ENCODE peak calls at places on chromosomes 3 and 15, in ten cellular contexts. One of them, this sample, is unnamed.

GRCh38 chr15:60407406-60407805 is 9.6 kb upstream of the ANXA2 start:
- DNase-seq in neural crest cell: no peak
- DNase-seq in GM12865: no peak
- DNase-seq in fibroblast of lung: peak; percentile 94
- DNase-seq in mesothelial cell of epicardium: no peak
- DNase-seq in GM13977: no peak
- DNase-seq in CD8-positive, alpha-beta T cell: no peak
- DNase-seq in B cell: no peak
- DNase-seq in GM06990: no peak
- DNase-seq in dorsolateral prefrontal cortex: no peak
- DNase-seq in this sample: no peak

GRCh38 chr3:13110678-13111116 is 37.5 kb upstream of the IQSEC1 start:
- DNase-seq in neural crest cell: no peak
- DNase-seq in GM12865: peak; percentile 87
- DNase-seq in fibroblast of lung: no peak
- DNase-seq in mesothelial cell of epicardium: no peak
- DNase-seq in GM13977: peak; percentile 85
- DNase-seq in CD8-positive, alpha-beta T cell: peak; percentile 76
- DNase-seq in B cell: peak; percentile 93
- DNase-seq in GM06990: peak; percentile 69
- DNase-seq in dorsolateral prefrontal cortex: no peak
- DNase-seq in this sample: peak; percentile 85

GRCh38 chr3:61522629-61523028 is 38.7 kb upstream of the PTPRG start:
- DNase-seq in neural crest cell: no peak
- DNase-seq in GM12865: no peak
- DNase-seq in fibroblast of lung: no peak
- DNase-seq in mesothelial cell of epicardium: no peak
- DNase-seq in GM13977: no peak
- DNase-seq in CD8-positive, alpha-beta T cell: no peak
- DNase-seq in B cell: no peak
- DNase-seq in GM06990: no peak
- DNase-seq in dorsolateral prefrontal cortex: no peak
- DNase-seq in this sample: no peak

GRCh38 chr3:191330309-191330712 is at the start of gene UTS2B:
- DNase-seq in neural crest cell: peak; percentile 2
- DNase-seq in GM12865: peak; percentile 34
- DNase-seq in fibroblast of lung: peak; percentile 91
- DNase-seq in mesothelial cell of epicardium: no peak
- DNase-seq in GM13977: no peak
- DNase-seq in CD8-positive, alpha-beta T cell: no peak
- DNase-seq in B cell: no peak
- DNase-seq in GM06990: peak; percentile 19
- DNase-seq in dorsolateral prefrontal cortex: no peak
- DNase-seq in this sample: no peak

GRCh38 chr3:64489361-64490044 is 198.3 kb downstream of the ADAMTS9 start:
- DNase-seq in neural crest cell: peak; percentile 72
- DNase-seq in GM12865: no peak
- DNase-seq in fibroblast of lung: peak; percentile 22
- DNase-seq in mesothelial cell of epicardium: peak; percentile 59
- DNase-seq in GM13977: no peak
- DNase-seq in CD8-positive, alpha-beta T cell: no peak
- DNase-seq in B cell: no peak
- DNase-seq in GM06990: no peak
- DNase-seq in dorsolateral prefrontal cortex: no peak
- DNase-seq in this sample: no peak

GRCh38 chr3:23665741-23666140 is 140.0 kb upstream of the UBE2E1 start:
- DNase-seq in neural crest cell: no peak
- DNase-seq in GM12865: no peak
- DNase-seq in fibroblast of lung: no peak
- DNase-seq in mesothelial cell of epicardium: no peak
- DNase-seq in GM13977: no peak
- DNase-seq in CD8-positive, alpha-beta T cell: no peak
- DNase-seq in B cell: no peak
- DNase-seq in GM06990: no peak
- DNase-seq in dorsolateral prefrontal cortex: no peak
- DNase-seq in this sample: no peak

GRCh38 chr3:146912233-146913015 is 307.3 kb upstream of the PLSCR5 start:
- DNase-seq in neural crest cell: no peak
- DNase-seq in GM12865: no peak
- DNase-seq in fibroblast of lung: peak; percentile 46
- DNase-seq in mesothelial cell of epicardium: no peak
- DNase-seq in GM13977: no peak
- DNase-seq in CD8-positive, alpha-beta T cell: no peak
- DNase-seq in B cell: no peak
- DNase-seq in GM06990: no peak
- DNase-seq in dorsolateral prefrontal cortex: no peak
- DNase-seq in this sample: no peak

GRCh38 chr3:139538733-139539132 is 809 bp downstream of the RBP1 start:
- DNase-seq in neural crest cell: no peak
- DNase-seq in GM12865: no peak
- DNase-seq in fibroblast of lung: peak; percentile 84
- DNase-seq in mesothelial cell of epicardium: peak; percentile 51
- DNase-seq in GM13977: no peak
- DNase-seq in CD8-positive, alpha-beta T cell: no peak
- DNase-seq in B cell: no peak
- DNase-seq in GM06990: no peak
- DNase-seq in dorsolateral prefrontal cortex: peak; percentile 28
- DNase-seq in this sample: no peak

GRCh38 chr3:7518471-7518870 is 657.6 kb downstream of the GRM7 start:
- DNase-seq in neural crest cell: no peak
- DNase-seq in GM12865: no peak
- DNase-seq in fibroblast of lung: peak; percentile 41
- DNase-seq in mesothelial cell of epicardium: no peak
- DNase-seq in GM13977: no peak
- DNase-seq in CD8-positive, alpha-beta T cell: no peak
- DNase-seq in B cell: no peak
- DNase-seq in GM06990: no peak
- DNase-seq in dorsolateral prefrontal cortex: no peak
- DNase-seq in this sample: no peak

GRCh38 chr3:150242220-150242938 is 165.7 kb upstream of the TSC22D2 start:
- DNase-seq in neural crest cell: no peak
- DNase-seq in GM12865: no peak
- DNase-seq in fibroblast of lung: peak; percentile 84
- DNase-seq in mesothelial cell of epicardium: no peak
- DNase-seq in GM13977: no peak
- DNase-seq in CD8-positive, alpha-beta T cell: no peak
- DNase-seq in B cell: no peak
- DNase-seq in GM06990: no peak
- DNase-seq in dorsolateral prefrontal cortex: no peak
- DNase-seq in this sample: no peak

GRCh38 chr3:66220066-66220465 is 735 bp upstream of the SLC25A26 start:
- DNase-seq in neural crest cell: no peak
- DNase-seq in GM12865: no peak
- DNase-seq in fibroblast of lung: no peak
- DNase-seq in mesothelial cell of epicardium: no peak
- DNase-seq in GM13977: no peak
- DNase-seq in CD8-positive, alpha-beta T cell: no peak
- DNase-seq in B cell: peak; percentile 6
- DNase-seq in GM06990: no peak
- DNase-seq in dorsolateral prefrontal cortex: no peak
- DNase-seq in this sample: no peak

GRCh38 chr3:27485853-27486252 is 1.7 kb upstream of the SLC4A7 start:
- DNase-seq in neural crest cell: no peak
- DNase-seq in GM12865: no peak
- DNase-seq in fibroblast of lung: peak; percentile 35
- DNase-seq in mesothelial cell of epicardium: no peak
- DNase-seq in GM13977: no peak
- DNase-seq in CD8-positive, alpha-beta T cell: no peak
- DNase-seq in B cell: no peak
- DNase-seq in GM06990: no peak
- DNase-seq in dorsolateral prefrontal cortex: no peak
- DNase-seq in this sample: no peak

GRCh38 chr3:61218508-61218907 is 32.7 kb downstream of the FHIT start:
- DNase-seq in neural crest cell: no peak
- DNase-seq in GM12865: no peak
- DNase-seq in fibroblast of lung: no peak
- DNase-seq in mesothelial cell of epicardium: no peak
- DNase-seq in GM13977: no peak
- DNase-seq in CD8-positive, alpha-beta T cell: no peak
- DNase-seq in B cell: no peak
- DNase-seq in GM06990: no peak
- DNase-seq in dorsolateral prefrontal cortex: no peak
- DNase-seq in this sample: no peak

GRCh38 chr3:20111836-20112235 is 71.6 kb downstream of the KAT2B start:
- DNase-seq in neural crest cell: no peak
- DNase-seq in GM12865: no peak
- DNase-seq in fibroblast of lung: peak; percentile 66
- DNase-seq in mesothelial cell of epicardium: no peak
- DNase-seq in GM13977: no peak
- DNase-seq in CD8-positive, alpha-beta T cell: no peak
- DNase-seq in B cell: no peak
- DNase-seq in GM06990: no peak
- DNase-seq in dorsolateral prefrontal cortex: no peak
- DNase-seq in this sample: no peak

GRCh38 chr3:62502315-62503300 is 129.3 kb upstream of the FEZF2 start:
- DNase-seq in neural crest cell: no peak
- DNase-seq in GM12865: no peak
- DNase-seq in fibroblast of lung: no peak
- DNase-seq in mesothelial cell of epicardium: no peak
- DNase-seq in GM13977: no peak
- DNase-seq in CD8-positive, alpha-beta T cell: no peak
- DNase-seq in B cell: no peak
- DNase-seq in GM06990: peak; percentile 4
- DNase-seq in dorsolateral prefrontal cortex: no peak
- DNase-seq in this sample: no peak

GRCh38 chr15:98948456-98948855 is 59.1 kb downstream of the PGPEP1L start:
- DNase-seq in neural crest cell: no peak
- DNase-seq in GM12865: no peak
- DNase-seq in fibroblast of lung: no peak
- DNase-seq in mesothelial cell of epicardium: no peak
- DNase-seq in GM13977: no peak
- DNase-seq in CD8-positive, alpha-beta T cell: no peak
- DNase-seq in B cell: no peak
- DNase-seq in GM06990: no peak
- DNase-seq in dorsolateral prefrontal cortex: no peak
- DNase-seq in this sample: no peak
- TF ChIP-seq CTCF in neural crest cell: no peak
- TF ChIP-seq CTCF in GM12865: no peak
- TF ChIP-seq CTCF in fibroblast of lung: no peak
- TF ChIP-seq CTCF in mesothelial cell of epicardium: no peak
- TF ChIP-seq CTCF in GM13977: no peak
- TF ChIP-seq CTCF in CD8-positive, alpha-beta T cell: no peak
- TF ChIP-seq CTCF in B cell: no peak
- TF ChIP-seq CTCF in GM06990: no peak
- TF ChIP-seq CTCF in dorsolateral prefrontal cortex: no peak
- TF ChIP-seq CTCF in this sample: no peak

DNA sequence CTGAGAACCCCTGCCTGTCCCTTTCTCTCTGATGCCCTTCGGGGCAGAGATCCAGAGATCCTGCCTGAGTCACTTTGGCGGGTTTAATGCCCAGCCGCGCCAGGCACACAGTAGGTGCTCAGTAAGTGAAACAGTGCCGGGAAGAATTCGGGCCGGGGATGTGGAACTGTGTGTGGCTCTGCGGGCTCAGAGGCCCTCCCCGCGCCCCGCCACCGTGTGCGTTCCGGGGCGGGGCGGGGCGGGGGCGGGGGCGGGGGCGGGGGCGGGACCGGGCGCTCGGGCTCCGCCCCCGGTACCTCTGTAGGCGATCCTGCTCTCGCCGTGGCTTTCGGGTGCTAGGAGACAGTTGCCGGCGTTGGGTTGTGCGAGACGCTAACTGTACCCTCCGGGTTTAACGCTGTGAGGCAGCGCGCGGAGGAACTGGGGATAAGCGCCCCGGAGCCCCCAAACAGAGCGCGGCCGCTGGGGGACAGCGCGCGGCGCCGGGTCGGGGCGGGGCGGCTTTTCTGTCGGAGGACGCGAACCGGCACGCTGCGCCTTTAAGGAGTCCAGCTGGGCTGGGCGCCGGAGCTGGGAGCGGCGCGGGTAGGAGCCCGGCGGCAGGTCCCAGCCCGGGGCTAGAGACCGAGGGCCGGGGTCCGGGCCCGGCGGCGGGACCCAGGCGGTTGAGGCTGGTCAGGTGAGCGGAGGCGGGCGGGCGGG is at the start of gene ABHD6:
- DNase-seq in neural crest cell: peak; percentile 82
- DNase-seq in GM12865: peak; percentile 81
- DNase-seq in fibroblast of lung: peak; percentile 72
- DNase-seq in mesothelial cell of epicardium: peak; percentile 85
- DNase-seq in GM13977: peak; percentile 94
- DNase-seq in CD8-positive, alpha-beta T cell: peak; percentile 73
- DNase-seq in B cell: peak; percentile 89
- DNase-seq in GM06990: peak; percentile 87
- DNase-seq in dorsolateral prefrontal cortex: peak; percentile 68
- DNase-seq in this sample: peak; percentile 58
- TF ChIP-seq CTCF in neural crest cell: peak; percentile 38
- TF ChIP-seq CTCF in GM12865: peak; percentile 17
- TF ChIP-seq CTCF in fibroblast of lung: peak; percentile 3
- TF ChIP-seq CTCF in mesothelial cell of epicardium: no peak
- TF ChIP-seq CTCF in GM13977: peak; percentile 71
- TF ChIP-seq CTCF in CD8-positive, alpha-beta T cell: no peak
- TF ChIP-seq CTCF in B cell: peak; percentile 15
- TF ChIP-seq CTCF in GM06990: peak; percentile 22
- TF ChIP-seq CTCF in dorsolateral prefrontal cortex: peak; percentile 85
- TF ChIP-seq CTCF in this sample: peak; percentile 48

GRCh38 chr3:188976407-188976806 is 195.4 kb upstream of the TPRG1 start:
- DNase-seq in neural crest cell: no peak
- DNase-seq in GM12865: no peak
- DNase-seq in fibroblast of lung: no peak
- DNase-seq in mesothelial cell of epicardium: no peak
- DNase-seq in GM13977: no peak
- DNase-seq in CD8-positive, alpha-beta T cell: no peak
- DNase-seq in B cell: no peak
- DNase-seq in GM06990: no peak
- DNase-seq in dorsolateral prefrontal cortex: no peak
- DNase-seq in this sample: no peak
- TF ChIP-seq CTCF in neural crest cell: no peak
- TF ChIP-seq CTCF in GM12865: no peak
- TF ChIP-seq CTCF in fibroblast of lung: no peak
- TF ChIP-seq CTCF in mesothelial cell of epicardium: no peak
- TF ChIP-seq CTCF in GM13977: no peak
- TF ChIP-seq CTCF in CD8-positive, alpha-beta T cell: no peak
- TF ChIP-seq CTCF in B cell: no peak
- TF ChIP-seq CTCF in GM06990: no peak
- TF ChIP-seq CTCF in dorsolateral prefrontal cortex: no peak
- TF ChIP-seq CTCF in this sample: no peak

DNA sequence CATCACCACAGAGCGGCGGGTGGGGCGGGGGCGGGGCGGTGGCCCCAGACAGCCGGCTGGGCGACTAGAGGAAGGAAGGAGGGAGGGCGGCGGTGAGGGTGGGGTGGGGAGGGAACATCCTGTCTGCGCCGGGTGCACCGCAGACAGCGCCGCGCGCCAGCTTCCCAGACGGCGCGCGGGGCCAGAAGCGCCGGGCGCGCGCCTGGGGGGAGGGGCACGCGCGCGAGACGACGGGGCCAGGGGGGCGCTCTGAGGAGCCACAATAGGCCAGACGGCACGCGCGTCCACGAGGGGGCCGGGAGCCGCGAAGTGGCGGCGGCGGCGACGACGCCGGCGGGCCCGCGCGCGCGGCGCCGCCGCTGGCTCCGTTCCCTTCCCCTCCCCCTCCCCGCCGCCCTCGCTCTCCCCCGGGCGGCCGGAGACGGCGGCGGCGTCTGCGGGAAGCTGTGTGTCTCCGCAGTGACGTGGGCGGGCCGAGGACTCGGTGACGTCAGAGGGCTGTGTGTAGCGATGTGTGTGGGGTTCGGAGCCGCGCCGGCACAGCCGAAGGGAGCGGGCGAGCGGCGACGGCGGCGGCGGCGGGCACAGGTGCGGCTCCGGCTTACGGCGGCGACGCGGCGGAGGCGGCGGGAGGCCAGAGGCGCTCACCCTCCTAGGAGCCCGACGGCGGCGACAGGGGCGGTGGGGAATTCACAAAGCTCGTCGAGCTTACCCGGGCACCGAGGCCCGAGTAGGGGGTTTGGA is at the start of gene SKIL:
- DNase-seq in neural crest cell: peak; percentile 85
- DNase-seq in GM12865: peak; percentile 98
- DNase-seq in fibroblast of lung: peak; percentile 96
- DNase-seq in mesothelial cell of epicardium: peak; percentile 97
- DNase-seq in GM13977: peak; percentile 90
- DNase-seq in CD8-positive, alpha-beta T cell: peak; percentile 99
- DNase-seq in B cell: peak; percentile 99
- DNase-seq in GM06990: peak; percentile 95
- DNase-seq in dorsolateral prefrontal cortex: peak; percentile 97
- DNase-seq in this sample: no peak
- TF ChIP-seq CTCF in neural crest cell: peak; percentile 14
- TF ChIP-seq CTCF in GM12865: peak; percentile 3
- TF ChIP-seq CTCF in fibroblast of lung: no peak
- TF ChIP-seq CTCF in mesothelial cell of epicardium: no peak
- TF ChIP-seq CTCF in GM13977: peak; percentile 5
- TF ChIP-seq CTCF in CD8-positive, alpha-beta T cell: no peak
- TF ChIP-seq CTCF in B cell: no peak
- TF ChIP-seq CTCF in GM06990: peak; percentile 9
- TF ChIP-seq CTCF in dorsolateral prefrontal cortex: no peak
- TF ChIP-seq CTCF in this sample: peak; percentile 0

This sample was measured in D721Med.